ENCODE peak calls at places on chromosomes 7 and 10, in eight cellular contexts. One of them, this sample, is unnamed.

GRCh38 chr10:15419279-15419874 is 48.3 kb upstream of the FAM171A1 start:
- DNase-seq in HepG2: peak; percentile 29
- DNase-seq in IMR-90: peak; percentile 42
- DNase-seq in neural progenitor cell: peak; percentile 65
- DNase-seq in fibroblast of lung: peak; percentile 55
- DNase-seq in adipocyte: peak; percentile 81
- DNase-seq in GM12878: no peak
- DNase-seq in mammary epithelial cell: peak; percentile 20
- DNase-seq in this sample: peak; percentile 66

GRCh38 chr10:13087986-13088618 is 11.9 kb upstream of the OPTN start:
- DNase-seq in HepG2: no peak
- DNase-seq in IMR-90: peak; percentile 90
- DNase-seq in neural progenitor cell: no peak
- DNase-seq in fibroblast of lung: peak; percentile 81
- DNase-seq in adipocyte: peak; percentile 75
- DNase-seq in GM12878: no peak
- DNase-seq in mammary epithelial cell: peak; percentile 50
- DNase-seq in this sample: no peak

GRCh38 chr7:66227808-66228207 is 22.7 kb downstream of the TPST1 start:
- DNase-seq in HepG2: no peak
- DNase-seq in IMR-90: no peak
- DNase-seq in neural progenitor cell: no peak
- DNase-seq in fibroblast of lung: no peak
- DNase-seq in adipocyte: no peak
- DNase-seq in GM12878: no peak
- DNase-seq in mammary epithelial cell: no peak
- DNase-seq in this sample: no peak

GRCh38 chr10:126059101-126059826 is 162.9 kb downstream of the FANK1 start:
- DNase-seq in HepG2: no peak
- DNase-seq in IMR-90: peak; percentile 93
- DNase-seq in neural progenitor cell: no peak
- DNase-seq in fibroblast of lung: peak; percentile 48
- DNase-seq in adipocyte: peak; percentile 21
- DNase-seq in GM12878: no peak
- DNase-seq in mammary epithelial cell: peak; percentile 34
- DNase-seq in this sample: no peak

GRCh38 chr7:2508327-2509231 is 11.0 kb upstream of the LFNG start:
- DNase-seq in HepG2: no peak
- DNase-seq in IMR-90: peak; percentile 32
- DNase-seq in neural progenitor cell: peak; percentile 48
- DNase-seq in fibroblast of lung: no peak
- DNase-seq in adipocyte: peak; percentile 65
- DNase-seq in GM12878: no peak
- DNase-seq in mammary epithelial cell: peak; percentile 68
- DNase-seq in this sample: peak; percentile 54

GRCh38 chr7:44221231-44221791 is 20.5 kb downstream of the YKT6 start:
- DNase-seq in HepG2: no peak
- DNase-seq in IMR-90: no peak
- DNase-seq in neural progenitor cell: no peak
- DNase-seq in fibroblast of lung: no peak
- DNase-seq in adipocyte: no peak
- DNase-seq in GM12878: no peak
- DNase-seq in mammary epithelial cell: no peak
- DNase-seq in this sample: no peak

GRCh38 chr10:31697271-31698168 is 231.1 kb downstream of the ARHGAP12 start:
- DNase-seq in HepG2: no peak
- DNase-seq in IMR-90: peak; percentile 85
- DNase-seq in neural progenitor cell: no peak
- DNase-seq in fibroblast of lung: peak; percentile 89
- DNase-seq in adipocyte: peak; percentile 84
- DNase-seq in GM12878: no peak
- DNase-seq in mammary epithelial cell: no peak
- DNase-seq in this sample: no peak

GRCh38 chr7:72925546-72926120 is 738 bp downstream of the POM121 start:
- DNase-seq in HepG2: no peak
- DNase-seq in IMR-90: no peak
- DNase-seq in neural progenitor cell: no peak
- DNase-seq in fibroblast of lung: peak; percentile 28
- DNase-seq in adipocyte: peak; percentile 48
- DNase-seq in GM12878: no peak
- DNase-seq in mammary epithelial cell: no peak
- DNase-seq in this sample: peak; percentile 51

GRCh38 chr10:46516660-46517416 is 39.6 kb downstream of the GPRIN2 start:
- DNase-seq in HepG2: no peak
- DNase-seq in IMR-90: peak; percentile 96
- DNase-seq in neural progenitor cell: no peak
- DNase-seq in fibroblast of lung: peak; percentile 81
- DNase-seq in adipocyte: peak; percentile 75
- DNase-seq in GM12878: no peak
- DNase-seq in mammary epithelial cell: peak; percentile 87
- DNase-seq in this sample: peak; percentile 54

GRCh38 chr7:158655931-158656441 is 48.6 kb downstream of the NCAPG2 start:
- DNase-seq in HepG2: no peak
- DNase-seq in IMR-90: no peak
- DNase-seq in neural progenitor cell: no peak
- DNase-seq in fibroblast of lung: no peak
- DNase-seq in adipocyte: no peak
- DNase-seq in GM12878: peak; percentile 91
- DNase-seq in mammary epithelial cell: no peak
- DNase-seq in this sample: no peak

GRCh38 chr10:26044123-26044749 is 110.2 kb downstream of the MYO3A start:
- DNase-seq in HepG2: no peak
- DNase-seq in IMR-90: no peak
- DNase-seq in neural progenitor cell: peak; percentile 3
- DNase-seq in fibroblast of lung: no peak
- DNase-seq in adipocyte: no peak
- DNase-seq in GM12878: no peak
- DNase-seq in mammary epithelial cell: no peak
- DNase-seq in this sample: no peak

GRCh38 chr10:30583778-30584415 is 45.7 kb downstream of the LYZL2 start:
- DNase-seq in HepG2: peak; percentile 84
- DNase-seq in IMR-90: peak; percentile 77
- DNase-seq in neural progenitor cell: no peak
- DNase-seq in fibroblast of lung: peak; percentile 68
- DNase-seq in adipocyte: peak; percentile 85
- DNase-seq in GM12878: peak; percentile 61
- DNase-seq in mammary epithelial cell: peak; percentile 94
- DNase-seq in this sample: no peak

GRCh38 chr10:2852574-2853323 is 214.6 kb upstream of the PFKP start:
- DNase-seq in HepG2: no peak
- DNase-seq in IMR-90: no peak
- DNase-seq in neural progenitor cell: no peak
- DNase-seq in fibroblast of lung: no peak
- DNase-seq in adipocyte: no peak
- DNase-seq in GM12878: no peak
- DNase-seq in mammary epithelial cell: no peak
- DNase-seq in this sample: no peak

GRCh38 chr10:104029528-104029875 is 56.2 kb downstream of the COL17A1 start:
- DNase-seq in HepG2: no peak
- DNase-seq in IMR-90: peak; percentile 63
- DNase-seq in neural progenitor cell: no peak
- DNase-seq in fibroblast of lung: peak; percentile 56
- DNase-seq in adipocyte: no peak
- DNase-seq in GM12878: no peak
- DNase-seq in mammary epithelial cell: no peak
- DNase-seq in this sample: no peak

GRCh38 chr10:17238445-17239275 is 10.6 kb downstream of the VIM start:
- DNase-seq in HepG2: no peak
- DNase-seq in IMR-90: peak; percentile 80
- DNase-seq in neural progenitor cell: no peak
- DNase-seq in fibroblast of lung: peak; percentile 67
- DNase-seq in adipocyte: peak; percentile 82
- DNase-seq in GM12878: no peak
- DNase-seq in mammary epithelial cell: peak; percentile 63
- DNase-seq in this sample: no peak

GRCh38 chr10:59905066-59905734 is 1.2 kb downstream of the CCDC6 start:
- DNase-seq in HepG2: no peak
- DNase-seq in IMR-90: peak; percentile 16
- DNase-seq in neural progenitor cell: peak; percentile 68
- DNase-seq in fibroblast of lung: no peak
- DNase-seq in adipocyte: peak; percentile 62
- DNase-seq in GM12878: no peak
- DNase-seq in mammary epithelial cell: peak; percentile 48
- DNase-seq in this sample: peak; percentile 83

GRCh38 chr10:57979986-57980385 is 287.7 kb downstream of the IPMK start:
- DNase-seq in HepG2: no peak
- DNase-seq in IMR-90: no peak
- DNase-seq in neural progenitor cell: no peak
- DNase-seq in fibroblast of lung: no peak
- DNase-seq in adipocyte: no peak
- DNase-seq in GM12878: no peak
- DNase-seq in mammary epithelial cell: no peak
- DNase-seq in this sample: no peak

GRCh38 chr7:112668561-112668960 is 121.6 kb downstream of the TMEM168 start:
- DNase-seq in HepG2: no peak
- DNase-seq in IMR-90: no peak
- DNase-seq in neural progenitor cell: no peak
- DNase-seq in fibroblast of lung: no peak
- DNase-seq in adipocyte: no peak
- DNase-seq in GM12878: no peak
- DNase-seq in mammary epithelial cell: peak; percentile 52
- DNase-seq in this sample: peak; percentile 57

DNA sequence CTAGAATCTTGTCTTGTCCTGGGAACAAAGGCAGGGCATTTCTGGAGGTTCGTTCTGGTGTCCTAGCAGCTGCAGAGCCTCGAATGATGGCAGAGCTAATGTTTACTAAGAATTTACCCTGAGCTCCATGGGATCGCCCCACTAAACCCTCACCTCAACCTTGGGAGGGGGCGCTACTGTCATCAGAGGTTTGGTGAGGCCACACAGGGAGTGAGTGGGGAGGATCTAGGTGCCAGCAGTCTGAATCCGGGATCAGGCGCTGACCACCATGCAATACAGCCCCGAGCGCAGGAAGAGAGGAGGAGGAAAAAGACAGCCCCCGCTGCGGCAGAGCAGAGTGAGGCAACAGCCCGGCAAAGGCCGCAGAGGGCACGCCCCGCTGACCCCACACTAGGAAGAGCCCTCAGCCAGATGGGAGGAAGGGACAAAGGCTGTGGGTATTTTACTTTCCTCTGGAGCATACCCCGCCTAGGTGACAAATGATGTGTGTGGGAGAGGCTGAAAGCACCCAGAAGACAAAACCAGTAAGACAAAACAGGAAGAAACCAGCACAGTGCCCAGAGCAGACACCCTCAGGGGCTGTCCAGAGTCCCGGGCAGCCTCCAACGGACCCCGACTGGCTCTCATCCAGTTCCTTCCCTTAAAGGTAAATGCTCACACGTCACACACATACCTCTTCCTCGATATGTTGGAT is 103.5 kb downstream of the FAM53B start:
- DNase-seq in HepG2: no peak
- DNase-seq in IMR-90: no peak
- DNase-seq in neural progenitor cell: peak; percentile 67
- DNase-seq in fibroblast of lung: peak; percentile 21
- DNase-seq in adipocyte: no peak
- DNase-seq in GM12878: peak; percentile 24
- DNase-seq in mammary epithelial cell: peak; percentile 49
- DNase-seq in this sample: no peak
- H3K9ac ChIP-seq in HepG2: no peak overlapping the region
- H3K9ac ChIP-seq in IMR-90: no peak overlapping the region
- H3K9ac ChIP-seq in neural progenitor cell: no peak overlapping the region
- H3K9ac ChIP-seq in fibroblast of lung: no peak overlapping the region
- H3K9ac ChIP-seq in adipocyte: no peak overlapping the region
- H3K9ac ChIP-seq in GM12878: peak overlapping the region; percentile 24
- H3K9ac ChIP-seq in mammary epithelial cell: no peak overlapping the region
- H3K9ac ChIP-seq in this sample: no peak overlapping the region

GRCh38 chr10:114045738-114046458 is 2.2 kb downstream of the ADRB1 start:
- DNase-seq in HepG2: no peak
- DNase-seq in IMR-90: no peak
- DNase-seq in neural progenitor cell: peak; percentile 32
- DNase-seq in fibroblast of lung: no peak
- DNase-seq in adipocyte: no peak
- DNase-seq in GM12878: no peak
- DNase-seq in mammary epithelial cell: no peak
- DNase-seq in this sample: no peak
- H3K9ac ChIP-seq in HepG2: no peak overlapping the region
- H3K9ac ChIP-seq in IMR-90: no peak overlapping the region
- H3K9ac ChIP-seq in neural progenitor cell: no peak overlapping the region
- H3K9ac ChIP-seq in fibroblast of lung: no peak overlapping the region
- H3K9ac ChIP-seq in adipocyte: no peak overlapping the region
- H3K9ac ChIP-seq in GM12878: no peak overlapping the region
- H3K9ac ChIP-seq in mammary epithelial cell: no peak overlapping the region
- H3K9ac ChIP-seq in this sample: no peak overlapping the region

GRCh38 chr7:139034855-139035587 is 821 bp downstream of the ZC3HAV1L start:
- DNase-seq in HepG2: no peak
- DNase-seq in IMR-90: peak; percentile 27
- DNase-seq in neural progenitor cell: peak; percentile 36
- DNase-seq in fibroblast of lung: peak; percentile 32
- DNase-seq in adipocyte: peak; percentile 64
- DNase-seq in GM12878: no peak
- DNase-seq in mammary epithelial cell: peak; percentile 25
- DNase-seq in this sample: peak; percentile 71
- H3K9ac ChIP-seq in HepG2: peak overlapping the region; percentile 74
- H3K9ac ChIP-seq in IMR-90: peak overlapping the region; percentile 70
- H3K9ac ChIP-seq in neural progenitor cell: no peak overlapping the region
- H3K9ac ChIP-seq in fibroblast of lung: peak overlapping the region; percentile 73
- H3K9ac ChIP-seq in adipocyte: peak overlapping the region; percentile 86
- H3K9ac ChIP-seq in GM12878: peak overlapping the region; percentile 83
- H3K9ac ChIP-seq in mammary epithelial cell: peak overlapping the region; percentile 54
- H3K9ac ChIP-seq in this sample: peak overlapping the region; percentile 25

GRCh38 chr7:150371131-150371995 is 2.7 kb downstream of the REPIN1 start:
- DNase-seq in HepG2: no peak
- DNase-seq in IMR-90: no peak
- DNase-seq in neural progenitor cell: no peak
- DNase-seq in fibroblast of lung: no peak
- DNase-seq in adipocyte: no peak
- DNase-seq in GM12878: no peak
- DNase-seq in mammary epithelial cell: no peak
- DNase-seq in this sample: no peak
- H3K9ac ChIP-seq in HepG2: no peak overlapping the region
- H3K9ac ChIP-seq in IMR-90: peak overlapping the region; percentile 20
- H3K9ac ChIP-seq in neural progenitor cell: no peak overlapping the region
- H3K9ac ChIP-seq in fibroblast of lung: peak overlapping the region; percentile 39
- H3K9ac ChIP-seq in adipocyte: peak overlapping the region; percentile 93
- H3K9ac ChIP-seq in GM12878: no peak overlapping the region
- H3K9ac ChIP-seq in mammary epithelial cell: no peak overlapping the region
- H3K9ac ChIP-seq in this sample: no peak overlapping the region

DNA sequence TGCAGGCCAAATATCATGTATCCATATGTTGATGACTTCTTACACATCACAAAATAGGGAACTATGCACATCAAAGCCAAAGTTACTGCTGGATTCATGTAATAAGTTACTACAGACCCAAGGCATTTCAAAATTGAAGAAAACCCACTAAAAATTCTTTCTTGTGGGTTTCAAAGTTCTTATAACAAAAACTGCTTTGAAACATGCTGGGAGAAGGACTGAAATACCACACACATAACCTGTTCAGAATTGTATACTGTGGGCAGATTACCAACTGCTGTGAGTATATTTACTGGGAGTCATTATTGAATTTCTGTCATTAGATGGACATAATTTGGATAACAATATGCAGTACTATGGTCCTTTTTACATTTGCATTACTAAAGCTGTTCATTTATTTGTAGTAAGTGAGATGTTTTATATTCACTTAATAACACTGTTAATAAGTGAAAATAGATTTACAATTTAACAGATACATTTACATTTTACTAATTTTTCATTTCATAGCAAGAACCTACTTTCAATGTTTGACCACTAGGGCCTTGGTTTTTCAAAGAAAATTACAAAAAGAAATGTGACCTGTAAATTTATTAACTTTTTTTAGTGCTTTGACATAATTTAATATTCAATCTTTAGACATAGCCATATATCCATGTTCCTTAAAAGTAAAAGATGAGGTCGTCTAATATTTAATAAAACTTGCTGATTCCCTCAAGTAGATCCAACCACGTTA is 132.6 kb downstream of the MAGI2 start:
- DNase-seq in HepG2: no peak
- DNase-seq in IMR-90: peak; percentile 13
- DNase-seq in neural progenitor cell: no peak
- DNase-seq in fibroblast of lung: no peak
- DNase-seq in adipocyte: peak; percentile 24
- DNase-seq in GM12878: no peak
- DNase-seq in mammary epithelial cell: no peak
- DNase-seq in this sample: no peak
- H3K9ac ChIP-seq in HepG2: no peak overlapping the region
- H3K9ac ChIP-seq in IMR-90: no peak overlapping the region
- H3K9ac ChIP-seq in neural progenitor cell: no peak overlapping the region
- H3K9ac ChIP-seq in fibroblast of lung: no peak overlapping the region
- H3K9ac ChIP-seq in adipocyte: no peak overlapping the region
- H3K9ac ChIP-seq in GM12878: no peak overlapping the region
- H3K9ac ChIP-seq in mammary epithelial cell: no peak overlapping the region
- H3K9ac ChIP-seq in this sample: no peak overlapping the region

This sample was measured in endodermal cell.